ENCODE peak calls at places on chromosomes 3 and 15, in five cellular contexts. One of them, this sample, is unnamed.

GRCh38 chr3:95319921-95320494 is 1257.1 kb downstream of the NSUN3 start:
- DNase-seq in HepG2: no peak
- DNase-seq in K562: no peak
- DNase-seq in GM12878: no peak
- DNase-seq in HCT116: no peak
- DNase-seq in this sample: no peak

GRCh38 chr3:16192176-16192811 is 17.8 kb downstream of the GALNT15 start:
- DNase-seq in HCT116: no peak
- DNase-seq in GM12878: no peak
- DNase-seq in K562: no peak
- DNase-seq in HepG2: no peak
- DNase-seq in this sample: no peak

GRCh38 chr3:85255954-85256353 is 297.2 kb downstream of the CADM2 start:
- DNase-seq in HCT116: no peak
- DNase-seq in K562: no peak
- DNase-seq in GM12878: no peak
- DNase-seq in HepG2: no peak
- DNase-seq in this sample: no peak

GRCh38 chr3:51082363-51082762 is 302.7 kb upstream of the MANF start:
- DNase-seq in HepG2: no peak
- DNase-seq in K562: no peak
- DNase-seq in GM12878: no peak
- DNase-seq in HCT116: no peak
- DNase-seq in this sample: no peak

GRCh38 chr3:131705099-131705498 is 202.3 kb upstream of the MRPL3 start:
- DNase-seq in HCT116: no peak
- DNase-seq in HepG2: no peak
- DNase-seq in GM12878: no peak
- DNase-seq in K562: no peak
- DNase-seq in this sample: no peak

GRCh38 chr3:66416556-66417304 is 84.1 kb downstream of the LRIG1 start:
- DNase-seq in HCT116: no peak
- DNase-seq in K562: no peak
- DNase-seq in HepG2: no peak
- DNase-seq in GM12878: no peak
- DNase-seq in this sample: no peak

GRCh38 chr3:192422998-192423349 is 304.4 kb downstream of the FGF12 start:
- DNase-seq in HepG2: no peak
- DNase-seq in HCT116: no peak
- DNase-seq in K562: no peak
- DNase-seq in GM12878: no peak
- DNase-seq in this sample: no peak

GRCh38 chr15:80317389-80318169 is 65.6 kb upstream of the CTXND1 start:
- DNase-seq in K562: peak; percentile 17
- DNase-seq in GM12878: no peak
- DNase-seq in HCT116: no peak
- DNase-seq in HepG2: peak; percentile 6
- DNase-seq in this sample: no peak

GRCh38 chr15:66565731-66566130 is at the start of gene LCTL:
- DNase-seq in HCT116: no peak
- DNase-seq in HepG2: peak; percentile 58
- DNase-seq in K562: peak; percentile 60
- DNase-seq in GM12878: no peak
- DNase-seq in this sample: peak; percentile 73

GRCh38 chr3:119294402-119294888 is 262 bp downstream of the ARHGAP31 start:
- DNase-seq in K562: no peak
- DNase-seq in HCT116: no peak
- DNase-seq in GM12878: no peak
- DNase-seq in HepG2: no peak
- DNase-seq in this sample: no peak

GRCh38 chr15:80445300-80446041 is 41.3 kb downstream of the ARNT2 start:
- DNase-seq in GM12878: no peak
- DNase-seq in K562: no peak
- DNase-seq in HepG2: no peak
- DNase-seq in HCT116: no peak
- DNase-seq in this sample: no peak

GRCh38 chr3:11592460-11593298 is 51.0 kb downstream of the VGLL4 start:
- DNase-seq in HCT116: no peak
- DNase-seq in K562: no peak
- DNase-seq in GM12878: no peak
- DNase-seq in HepG2: no peak
- DNase-seq in this sample: no peak

GRCh38 chr3:167346171-167346570 is 33.9 kb downstream of the ZBBX start:
- DNase-seq in HCT116: no peak
- DNase-seq in GM12878: no peak
- DNase-seq in HepG2: no peak
- DNase-seq in K562: no peak
- DNase-seq in this sample: no peak

DNA sequence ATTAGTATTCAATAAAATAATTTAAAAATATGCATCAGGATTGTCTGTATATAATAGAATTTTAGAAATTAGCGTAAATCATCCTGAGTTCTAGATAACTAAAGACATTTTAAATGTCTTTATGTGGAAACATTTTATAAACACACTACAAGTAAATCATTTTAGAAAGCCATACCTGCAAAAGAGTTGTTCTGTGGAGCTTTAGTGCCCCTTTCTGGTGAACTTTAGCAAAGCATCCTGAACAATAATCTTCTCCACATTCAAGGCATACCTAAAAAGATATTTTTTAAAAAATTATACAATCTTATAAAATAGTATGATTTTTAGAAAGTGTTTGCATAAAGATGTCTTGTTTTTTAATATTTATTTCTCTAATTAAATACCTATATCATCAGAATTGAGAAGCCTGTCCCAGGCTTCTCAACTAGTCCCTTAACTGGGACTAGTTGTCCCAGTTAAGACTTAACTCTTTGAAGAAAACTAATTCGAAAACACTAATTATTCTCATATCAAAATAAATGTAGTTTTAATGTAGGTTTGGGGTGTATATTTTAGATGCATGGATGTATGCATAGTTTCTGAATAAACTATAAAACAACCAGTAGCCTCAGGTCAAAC is 29.7 kb downstream of the ZBBX start:
- DNase-seq in HCT116: peak; percentile 26
- DNase-seq in HepG2: peak; percentile 5
- DNase-seq in K562: no peak
- DNase-seq in GM12878: no peak
- DNase-seq in this sample: no peak
- TF ChIP-seq SRF in HCT116: no peak
- TF ChIP-seq SRF in HepG2: no peak
- TF ChIP-seq SRF in K562: no peak
- TF ChIP-seq SRF in GM12878: no peak
- TF ChIP-seq SRF in this sample: no peak

DNA sequence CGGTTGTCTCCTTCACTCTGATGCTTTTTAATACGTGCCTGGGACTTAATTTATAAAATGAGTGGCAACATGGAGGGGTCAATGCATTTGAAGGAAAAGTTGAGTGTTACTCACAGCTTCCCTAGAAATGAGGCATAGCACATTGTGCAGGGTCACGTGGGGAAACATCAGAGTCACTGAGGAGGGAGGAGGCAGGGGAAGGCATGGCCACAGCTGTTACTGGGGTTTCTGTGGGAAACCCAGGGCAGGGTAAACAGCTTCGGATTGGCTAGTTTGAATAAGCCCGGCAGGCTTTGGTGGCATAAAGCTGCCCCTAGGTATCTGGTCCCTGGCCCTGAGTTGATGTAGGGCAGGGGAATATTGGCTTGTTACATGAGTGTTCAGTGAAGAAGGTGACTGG is 98.9 kb upstream of the ST8SIA2 start:
- DNase-seq in HCT116: no peak
- DNase-seq in K562: no peak
- DNase-seq in GM12878: no peak
- DNase-seq in HepG2: no peak
- DNase-seq in this sample: no peak
- TF ChIP-seq POLR2A in HCT116: no peak
- TF ChIP-seq POLR2A in K562: no peak
- TF ChIP-seq POLR2A in GM12878: no peak
- TF ChIP-seq POLR2A in HepG2: no peak
- TF ChIP-seq POLR2A in this sample: no peak

DNA sequence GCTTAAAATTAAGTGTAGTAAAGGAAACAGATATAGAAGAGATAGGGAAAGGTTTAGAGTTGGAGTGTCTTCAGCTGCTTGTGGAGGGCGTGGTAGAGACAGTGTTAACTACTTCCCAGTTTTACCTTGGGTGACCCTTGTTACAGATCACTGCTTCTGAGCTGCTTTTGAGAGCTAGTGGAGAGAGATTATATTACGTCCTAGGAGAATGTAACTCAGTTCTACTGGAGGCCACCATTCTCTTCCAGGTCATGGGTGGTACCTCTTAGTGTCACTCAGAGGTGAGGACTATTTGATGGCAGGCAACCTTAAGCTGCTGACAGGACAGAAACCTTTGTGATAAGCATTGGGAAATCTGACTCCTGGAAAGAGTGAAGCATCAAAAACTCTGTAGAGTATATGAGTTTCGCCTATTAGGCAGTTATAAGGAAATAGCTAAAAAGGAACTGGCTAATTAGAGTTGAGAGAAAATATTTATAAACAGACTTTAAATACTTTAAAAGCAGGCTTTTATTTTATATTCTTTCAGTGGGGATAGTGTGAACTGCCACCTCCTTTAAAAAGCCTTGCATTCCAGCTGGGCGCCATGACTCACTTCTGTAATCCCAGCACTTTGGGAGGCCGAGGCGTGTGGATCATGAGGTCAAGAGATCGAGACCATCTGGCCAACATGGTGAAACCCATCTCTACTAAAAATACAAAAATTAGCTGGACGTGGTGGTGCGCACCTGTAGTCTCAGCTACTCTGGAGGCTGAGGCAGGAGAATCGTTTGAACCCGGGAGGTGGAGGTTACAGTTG is 106.5 kb downstream of the ZNF609 start:
- DNase-seq in HepG2: no peak
- DNase-seq in HCT116: no peak
- DNase-seq in GM12878: no peak
- DNase-seq in K562: peak; percentile 27
- DNase-seq in this sample: no peak
- TF ChIP-seq SRF in HepG2: no peak
- TF ChIP-seq SRF in HCT116: no peak
- TF ChIP-seq SRF in GM12878: no peak
- TF ChIP-seq SRF in K562: no peak
- TF ChIP-seq SRF in this sample: no peak

DNA sequence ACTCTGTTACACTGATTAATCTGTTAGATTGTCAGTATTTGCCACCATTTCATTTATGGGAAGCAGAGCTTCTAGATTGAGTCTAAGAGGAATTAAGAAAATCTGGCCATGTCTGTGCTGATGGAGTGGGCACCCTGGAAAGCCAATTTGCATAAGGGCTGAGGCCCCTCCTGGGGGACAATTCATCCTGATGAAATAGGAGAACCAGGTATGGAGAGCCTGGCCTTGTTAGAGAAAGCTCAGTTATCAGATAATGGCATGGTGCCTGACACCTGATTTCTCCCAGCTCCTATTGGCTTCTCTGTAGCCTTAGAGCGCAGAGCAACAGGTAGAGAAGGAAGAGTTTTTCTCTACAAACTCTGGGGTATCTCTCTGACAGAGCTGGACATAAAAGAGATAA is 114.2 kb downstream of the EBLN2 start:
- DNase-seq in HepG2: no peak
- DNase-seq in GM12878: no peak
- DNase-seq in HCT116: no peak
- DNase-seq in K562: no peak
- DNase-seq in this sample: no peak
- TF ChIP-seq POLR2A in HepG2: no peak
- TF ChIP-seq POLR2A in GM12878: no peak
- TF ChIP-seq POLR2A in HCT116: no peak
- TF ChIP-seq POLR2A in K562: no peak
- TF ChIP-seq POLR2A in this sample: no peak

GRCh38 chr15:36161781-36162212 is 417.6 kb upstream of the CDIN1 start:
- DNase-seq in GM12878: no peak
- DNase-seq in HCT116: no peak
- DNase-seq in K562: no peak
- DNase-seq in HepG2: no peak
- DNase-seq in this sample: no peak
- TF ChIP-seq SRF in GM12878: no peak
- TF ChIP-seq SRF in HCT116: no peak
- TF ChIP-seq SRF in K562: no peak
- TF ChIP-seq SRF in HepG2: no peak
- TF ChIP-seq SRF in this sample: no peak

GRCh38 chr15:56917652-56918045 is 795 bp upstream of the TCF12 start:
- DNase-seq in GM12878: no peak
- DNase-seq in HCT116: no peak
- DNase-seq in HepG2: no peak
- DNase-seq in K562: no peak
- DNase-seq in this sample: no peak

GRCh38 chr15:56919708-56920637 is 1.5 kb downstream of the TCF12 start:
- DNase-seq in HCT116: no peak
- DNase-seq in HepG2: peak; percentile 18
- DNase-seq in K562: peak; percentile 50
- DNase-seq in GM12878: no peak
- DNase-seq in this sample: peak; percentile 60

GRCh38 chr15:56918046-56918906 is at the start of gene TCF12:
- DNase-seq in GM12878: peak; percentile 68
- DNase-seq in HCT116: peak; percentile 86
- DNase-seq in HepG2: peak; percentile 71
- DNase-seq in K562: peak; percentile 95
- DNase-seq in this sample: peak; percentile 94

GRCh38 chr15:56916825-56917477 is 1.5 kb upstream of the TCF12 start:
- DNase-seq in GM12878: no peak
- DNase-seq in HepG2: no peak
- DNase-seq in HCT116: no peak
- DNase-seq in K562: peak; percentile 60
- DNase-seq in this sample: no peak

DNA sequence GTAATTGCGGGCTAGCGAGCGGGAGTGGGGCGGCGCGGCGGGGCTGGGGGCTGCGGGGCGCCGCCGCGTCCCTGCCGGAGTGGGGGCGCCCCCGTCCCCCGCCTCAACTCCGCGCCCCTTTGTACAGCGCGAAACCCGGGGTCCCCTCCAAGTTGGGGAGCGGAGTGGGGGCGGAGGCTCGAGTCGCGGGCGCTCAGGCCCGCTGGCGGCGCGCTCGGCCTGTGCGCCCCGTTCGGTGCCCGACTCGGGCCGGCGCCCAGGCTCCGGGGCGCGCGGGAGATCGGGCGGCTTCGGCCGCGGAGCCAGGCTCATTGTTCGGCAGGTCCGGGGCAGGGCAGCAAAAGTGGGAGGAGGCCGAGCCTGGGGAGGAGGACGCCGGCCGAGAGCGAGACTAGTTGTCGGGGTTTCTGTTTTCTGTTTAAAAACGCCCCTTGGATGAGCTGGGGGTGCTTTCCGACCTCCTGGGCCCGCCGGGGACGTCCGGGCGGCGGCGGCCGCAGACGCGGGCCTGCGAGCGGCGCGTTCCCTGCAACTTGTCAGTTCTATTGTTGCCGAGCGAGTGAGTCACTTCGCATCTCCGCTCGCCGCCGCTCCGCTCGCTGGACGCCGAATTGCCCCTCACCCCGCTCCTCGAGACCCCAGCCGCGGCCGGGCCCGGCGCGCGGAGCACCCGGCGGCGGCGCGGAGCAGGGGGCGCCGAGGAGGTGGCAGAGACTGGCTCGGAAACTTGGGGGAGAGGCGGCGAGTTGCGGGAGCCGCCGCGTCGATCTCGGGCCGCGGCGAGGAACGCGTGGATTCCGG is 663 bp downstream of the TCF12 start:
- DNase-seq in HCT116: no peak
- DNase-seq in HepG2: peak; percentile 25
- DNase-seq in K562: peak; percentile 54
- DNase-seq in GM12878: no peak
- DNase-seq in this sample: no peak
- TF ChIP-seq POLR2A in HCT116: no peak
- TF ChIP-seq POLR2A in HepG2: no peak
- TF ChIP-seq POLR2A in K562: no peak
- TF ChIP-seq POLR2A in GM12878: peak; percentile 76
- TF ChIP-seq POLR2A in this sample: peak; percentile 86

This sample was measured in H1.